ENCODE peak calls at places on chromosomes 4 and X, in eight cellular contexts. L is A549; C is CD8-positive, alpha-beta T cell; U is spleen; P is endothelial cell of umbilical vein; I is heart left ventricle; B is Peyer's patch; F is trophoblast cell. T is an unnamed sample.

GRCh38 chrX:141668371-141668770 is 30.2 kb downstream of the SPANXD start:
- DNase-seq in L (no peak), C (no peak), U (no peak), P (no peak), I (no peak), B (no peak), F (no peak), T (no peak)

GRCh38 chr4:174037049-174037448 is 246.4 kb downstream of the FBXO8 start:
- DNase-seq in L (no peak), C (no peak), U (no peak), P (no peak), I (no peak), B (no peak), F (no peak), T (no peak)

GRCh38 chr4:102579794-102580462 is 78.8 kb downstream of the NFKB1 start:
- DNase-seq in L (no peak), C (no peak), U (no peak), P (no peak), I (no peak), B (no peak), F (no peak), T (no peak)

GRCh38 chr4:5045099-5045498 is 6.2 kb upstream of the STK32B start:
- DNase-seq in L (no peak), C (no peak), U (no peak), P (peak; percentile 45), I (no peak), B (no peak), F (no peak), T (no peak)

GRCh38 chr4:137861682-137862081 is 329.4 kb upstream of the PCDH18 start:
- DNase-seq in L (no peak), C (no peak), U (no peak), P (peak; percentile 32), I (no peak), B (no peak), F (no peak), T (no peak)

GRCh38 chr4:110055014-110055768 is 142.5 kb downstream of the EGF start:
- DNase-seq in L (no peak), C (no peak), U (no peak), P (no peak), I (no peak), B (no peak), F (no peak), T (no peak)

GRCh38 chr4:128862608-128863313 is 53.3 kb downstream of the JADE1 start:
- DNase-seq in L (no peak), C (peak; percentile 20), U (peak; percentile 74), P (peak; percentile 41), I (no peak), B (no peak), F (no peak), T (no peak)

GRCh38 chrX:106919932-106920452 is at the start of gene CLDN2:
- DNase-seq in L (no peak), C (no peak), U (no peak), P (no peak), I (no peak), B (no peak), F (no peak), T (no peak)

GRCh38 chr4:102586644-102587021 is 85.5 kb downstream of the NFKB1 start:
- DNase-seq in L (no peak), C (peak; percentile 30), U (no peak), P (no peak), I (no peak), B (no peak), F (no peak), T (no peak)

GRCh38 chr4:180665994-180666818 is 1577.0 kb upstream of the TENM3 start:
- DNase-seq in L (peak; percentile 6), C (no peak), U (no peak), P (no peak), I (no peak), B (no peak), F (peak; percentile 20), T (no peak)

GRCh38 chrX:31603411-31604120 is 531.7 kb upstream of the FTHL17 start:
- DNase-seq in L (no peak), C (no peak), U (no peak), P (peak; percentile 19), I (no peak), B (no peak), F (no peak), T (no peak)

GRCh38 chrX:77415882-77416281 is 31.3 kb upstream of the FGF16 start:
- DNase-seq in L (no peak), C (no peak), U (no peak), P (no peak), I (no peak), B (no peak), F (no peak), T (no peak)

GRCh38 chr4:145907363-145907762 is 31.3 kb downstream of the ZNF827 start:
- DNase-seq in L (no peak), C (no peak), U (no peak), P (peak; percentile 19), I (no peak), B (no peak), F (no peak), T (no peak)

GRCh38 chr4:145909331-145909730 is 29.3 kb downstream of the ZNF827 start:
- DNase-seq in L (peak; percentile 74), C (no peak), U (peak; percentile 79), P (no peak), I (peak; percentile 70), B (no peak), F (peak; percentile 28), T (peak; percentile 85)

GRCh38 chr4:145912391-145912790 is 26.2 kb downstream of the ZNF827 start:
- DNase-seq in L (no peak), C (no peak), U (no peak), P (no peak), I (no peak), B (no peak), F (no peak), T (no peak)

GRCh38 chr4:145907827-145908226 is 30.8 kb downstream of the ZNF827 start:
- DNase-seq in L (no peak), C (no peak), U (no peak), P (no peak), I (no peak), B (no peak), F (no peak), T (no peak)

GRCh38 chr4:145909773-145910172 is 28.9 kb downstream of the ZNF827 start:
- DNase-seq in L (peak; percentile 2), C (no peak), U (no peak), P (no peak), I (no peak), B (no peak), F (no peak), T (peak; percentile 65)
- H3K4me3 ChIP-seq in L (peak overlapping the region; percentile 30), C (no peak overlapping the region), U (no peak overlapping the region), P (no peak overlapping the region), I (peak overlapping the region; percentile 51), B (peak overlapping the region; percentile 11), F (no peak overlapping the region), T (peak overlapping the region; percentile 52)

DNA sequence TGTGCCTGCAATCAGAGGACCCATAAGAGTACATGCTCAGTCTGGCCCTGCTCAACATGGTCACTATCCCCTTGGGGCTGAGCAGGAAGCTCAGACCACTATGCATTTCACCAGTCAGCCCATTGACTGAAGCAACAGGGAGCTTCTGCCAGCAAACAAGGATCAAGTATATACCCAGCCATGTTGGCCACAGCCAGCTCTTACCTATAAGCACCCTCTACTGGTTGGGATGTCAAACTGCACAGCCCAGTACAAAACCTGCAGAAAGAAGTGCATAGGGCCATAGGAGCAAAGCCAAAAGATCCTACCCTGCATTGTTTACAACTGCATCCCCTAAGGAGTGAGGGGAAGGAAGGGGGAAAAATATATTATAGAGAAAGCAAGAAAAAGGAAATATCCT is 214.4 kb upstream of the CPEB2 start:
- DNase-seq in L (no peak), C (no peak), U (no peak), P (peak; percentile 1), I (no peak), B (no peak), F (no peak), T (no peak)
- H3K9me3 ChIP-seq in L (peaks cover 6% of the 10 kb centered on the region), C (no peaks in the 10 kb centered on the region), U (peaks cover 20% of the 10 kb centered on the region), P (no peaks in the 10 kb centered on the region), I (peaks cover 15% of the 10 kb centered on the region), B (no peaks in the 10 kb centered on the region), F (peaks cover 2% of the 10 kb centered on the region), T (no peaks in the 10 kb centered on the region)

GRCh38 chr4:80114732-80115265 is 41.8 kb upstream of the ANTXR2 start:
- DNase-seq in L (no peak), C (no peak), U (no peak), P (no peak), I (no peak), B (no peak), F (no peak), T (no peak)

GRCh38 chr4:80115368-80116181 is 42.5 kb upstream of the ANTXR2 start:
- DNase-seq in L (no peak), C (no peak), U (no peak), P (no peak), I (no peak), B (no peak), F (peak; percentile 51), T (no peak)

GRCh38 chr4:80113615-80114014 is 40.6 kb upstream of the ANTXR2 start:
- DNase-seq in L (no peak), C (no peak), U (no peak), P (no peak), I (no peak), B (no peak), F (no peak), T (no peak)

GRCh38 chr4:80112236-80112635 is 39.2 kb upstream of the ANTXR2 start:
- DNase-seq in L (no peak), C (no peak), U (no peak), P (no peak), I (no peak), B (no peak), F (no peak), T (no peak)

DNA sequence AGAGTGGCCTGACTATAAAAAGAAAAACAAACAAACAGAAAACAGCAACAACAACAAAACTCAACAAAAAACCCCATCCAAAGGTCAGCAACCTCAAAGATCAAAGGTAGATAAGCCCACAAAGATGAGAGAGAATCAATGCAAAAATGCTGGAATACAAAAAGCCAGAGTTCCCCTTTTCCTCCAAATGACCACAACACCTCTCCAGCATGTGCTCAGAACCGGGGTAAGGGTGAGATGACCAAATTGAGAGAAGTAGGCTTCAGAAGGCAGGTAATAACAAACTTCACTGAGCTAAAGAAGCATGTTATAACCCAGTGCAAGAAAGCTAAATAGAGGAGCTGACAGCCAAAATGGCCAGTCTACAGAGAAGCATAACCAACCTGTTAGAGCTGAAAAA is 43.5 kb upstream of the ANTXR2 start:
- DNase-seq in L (no peak), C (no peak), U (no peak), P (no peak), I (no peak), B (no peak), F (no peak), T (no peak)
- H3K4me3 ChIP-seq in L (no peak overlapping the region), C (no peak overlapping the region), U (no peak overlapping the region), P (no peak overlapping the region), I (no peak overlapping the region), B (no peak overlapping the region), F (no peak overlapping the region), T (no peak overlapping the region)

DNA sequence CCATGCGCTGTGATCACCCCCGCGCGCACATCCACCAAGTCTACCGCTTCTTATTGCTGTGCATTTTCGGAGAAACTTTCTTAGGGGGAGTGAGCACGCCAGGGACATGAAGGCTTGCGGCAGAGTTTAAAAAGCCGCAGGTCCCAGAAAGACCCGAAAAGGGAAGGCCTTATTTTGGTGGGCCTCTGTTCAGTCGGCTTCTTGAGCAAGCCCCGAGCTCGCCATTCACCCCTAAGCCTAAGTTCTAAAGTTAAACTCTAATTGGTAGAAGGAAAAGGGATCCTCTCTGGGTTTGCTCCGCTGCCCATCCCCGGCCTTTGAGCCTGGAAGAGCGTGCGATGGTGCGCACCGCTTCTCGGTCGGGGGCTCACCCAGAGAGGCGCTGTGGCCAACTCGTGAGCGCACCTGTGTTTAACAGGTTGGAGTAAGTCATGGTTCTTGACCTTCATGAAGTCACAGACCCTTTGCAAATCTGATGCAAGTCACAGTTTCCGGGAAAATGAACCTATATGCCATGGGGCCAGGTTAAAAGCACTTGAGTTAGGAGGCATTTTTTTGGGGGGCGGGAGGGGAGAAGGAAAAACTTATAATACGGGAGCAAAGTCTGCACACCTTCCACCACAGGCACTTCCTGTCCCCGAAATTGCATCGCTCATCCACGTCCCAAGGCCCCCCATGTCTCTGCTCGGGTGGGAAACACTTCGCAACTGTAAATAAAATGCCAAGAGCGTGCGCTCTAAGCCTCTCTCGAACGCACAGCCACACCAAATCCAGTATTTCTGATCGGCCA is 1.9 kb downstream of the PHOX2B start:
- DNase-seq in L (no peak), C (no peak), U (no peak), P (no peak), I (no peak), B (no peak), F (no peak), T (no peak)
- H3K9me3 ChIP-seq in L (no peaks in the 10 kb centered on the region), C (no peaks in the 10 kb centered on the region), U (no peaks in the 10 kb centered on the region), P (no peaks in the 10 kb centered on the region), I (no peaks in the 10 kb centered on the region), B (no peaks in the 10 kb centered on the region), F (peaks cover 15% of the 10 kb centered on the region), T (no peaks in the 10 kb centered on the region)